ENCODE peak calls at places on chromosomes 7 and 10, in nine cellular contexts. M, D, Q, N, O, K, V, J and I are unnamed samples.

GRCh38 chr7:121879544-121879943 is 6.6 kb downstream of the PTPRZ1 start:
- DNase-seq in M (no peak), D (no peak), Q (no peak), N (no peak), O (no peak), K (no peak), V (no peak), J (no peak), I (no peak)

GRCh38 chr7:1475393-1475792 is 16.1 kb upstream of the MICALL2 start:
- DNase-seq in M (no peak), D (no peak), Q (no peak), N (no peak), O (no peak), K (no peak), V (no peak), J (no peak), I (no peak)

GRCh38 chr10:113802997-113803396 is 50.9 kb downstream of the DCLRE1A start:
- DNase-seq in M (peak), D (no peak), Q (no peak), N (no peak), O (no peak), K (no peak), V (no peak), J (no peak), I (no peak)

GRCh38 chr10:7819126-7819470 is 793 bp downstream of the TAF3 start:
- DNase-seq in M (peak), D (peak), Q (peak), N (peak), O (peak), K (no peak), V (no peak), J (peak), I (no peak)

GRCh38 chr7:30598121-30598876 is 3.6 kb downstream of the GARS1 start:
- DNase-seq in M (peak), D (no peak), Q (no peak), N (no peak), O (no peak), K (no peak), V (no peak), J (no peak), I (no peak)

GRCh38 chr10:124627851-124628675 is 116.1 kb downstream of the FAM53B start:
- DNase-seq in M (no peak), D (no peak), Q (no peak), N (no peak), O (no peak), K (no peak), V (no peak), J (no peak), I (no peak)

GRCh38 chr10:21976280-21976679 is 27.2 kb downstream of the DNAJC1 start:
- DNase-seq in M (no peak), D (no peak), Q (no peak), N (no peak), O (no peak), K (no peak), V (no peak), J (no peak), I (no peak)

GRCh38 chr10:77073066-77073960 is 564.3 kb downstream of the KCNMA1 start:
- DNase-seq in M (no peak), D (peak), Q (peak), N (no peak), O (no peak), K (no peak), V (no peak), J (no peak), I (no peak)

GRCh38 chr10:35135861-35136260 is 9.2 kb downstream of the CREM start:
- DNase-seq in M (no peak), D (no peak), Q (no peak), N (no peak), O (no peak), K (no peak), V (no peak), J (no peak), I (no peak)

GRCh38 chr10:3749597-3750351 is 35.2 kb downstream of the KLF6 start:
- DNase-seq in M (peak), D (peak), Q (peak), N (no peak), O (no peak), K (no peak), V (no peak), J (no peak), I (no peak)

GRCh38 chr7:103888603-103889153 is 100.8 kb downstream of the RELN start:
- DNase-seq in M (no peak), D (no peak), Q (no peak), N (peak), O (no peak), K (no peak), V (no peak), J (no peak), I (no peak)

GRCh38 chr7:158475679-158476052 is 112.0 kb downstream of the PTPRN2 start:
- DNase-seq in M (no peak), D (no peak), Q (no peak), N (no peak), O (no peak), K (no peak), V (no peak), J (no peak), I (no peak)

GRCh38 chr7:66894463-66895080 is 26.5 kb upstream of the TMEM248 start:
- DNase-seq in M (peak), D (peak), Q (no peak), N (no peak), O (no peak), K (no peak), V (no peak), J (no peak), I (no peak)

GRCh38 chr7:158802535-158803199 is 26.6 kb downstream of the ESYT2 start:
- DNase-seq in M (peak), D (no peak), Q (peak), N (no peak), O (no peak), K (no peak), V (no peak), J (no peak), I (peak)

GRCh38 chr10:63467833-63468232 is 2.1 kb upstream of the JMJD1C start:
- DNase-seq in M (no peak), D (no peak), Q (peak), N (peak), O (no peak), K (no peak), V (no peak), J (no peak), I (no peak)

GRCh38 chr10:2214035-2214434 is 476.7 kb upstream of the ADARB2 start:
- DNase-seq in M (peak), D (no peak), Q (no peak), N (no peak), O (no peak), K (no peak), V (no peak), J (no peak), I (no peak)

GRCh38 chr10:102133373-102134195 is 744 bp downstream of the PPRC1 start:
- DNase-seq in M (peak), D (peak), Q (peak), N (peak), O (peak), K (no peak), V (no peak), J (peak), I (no peak)

GRCh38 chr7:114820993-114821945 is 100.6 kb upstream of the MDFIC start:
- DNase-seq in M (no peak), D (peak), Q (no peak), N (no peak), O (no peak), K (no peak), V (no peak), J (no peak), I (no peak)

GRCh38 chr10:31321396-31321941 is 2.5 kb downstream of the ZEB1 start:
- DNase-seq in M (no peak), D (no peak), Q (no peak), N (peak), O (no peak), K (no peak), V (no peak), J (peak), I (no peak)

GRCh38 chr7:94698275-94698674 is 42.3 kb upstream of the SGCE start:
- DNase-seq in M (peak), D (peak), Q (peak), N (no peak), O (no peak), K (no peak), V (no peak), J (no peak), I (peak)